ENCODE peak calls at places on chromosomes 7 and 10, in five cellular contexts. B, H, P, Q and D are unnamed samples.

GRCh38 chr10:27659786-27660185 is 85.8 kb downstream of the MKX start:
- DNase-seq in B (no peak), H (no peak), P (no peak), Q (no peak), D (no peak)

GRCh38 chr10:132058111-132058745 is 7.5 kb upstream of the JAKMIP3 start:
- DNase-seq in B (no peak), H (no peak), P (no peak), Q (no peak), D (no peak)

GRCh38 chr10:110420401-110421193 is 77.1 kb upstream of the DUSP5 start:
- DNase-seq in B (no peak), H (no peak), P (no peak), Q (no peak), D (no peak)

GRCh38 chr7:54932818-54933543 is 85.8 kb upstream of the EGFR start:
- DNase-seq in B (no peak), H (peak; percentile 70), P (peak; percentile 21), Q (peak; percentile 77), D (no peak)

GRCh38 chr10:132298038-132298935 is 9.5 kb downstream of the STK32C start:
- DNase-seq in B (no peak), H (no peak), P (no peak), Q (no peak), D (no peak)

GRCh38 chr10:131561897-131562296 is 250.4 kb upstream of the TCERG1L start:
- DNase-seq in B (no peak), H (no peak), P (no peak), Q (peak; percentile 37), D (no peak)

GRCh38 chr10:80522756-80523363 is 14.8 kb upstream of the SH2D4B start:
- DNase-seq in B (no peak), H (no peak), P (no peak), Q (no peak), D (no peak)

GRCh38 chr7:84025332-84025927 is 169.2 kb downstream of the SEMA3A start:
- DNase-seq in B (peak; percentile 89), H (no peak), P (no peak), Q (no peak), D (no peak)

GRCh38 chr10:44627591-44628354 is 242.9 kb upstream of the CXCL12 start:
- DNase-seq in B (peak; percentile 83), H (no peak), P (no peak), Q (no peak), D (no peak)

GRCh38 chr7:69245646-69246045 is 352.6 kb upstream of the AUTS2 start:
- DNase-seq in B (no peak), H (no peak), P (no peak), Q (no peak), D (no peak)

GRCh38 chr7:14521183-14521582 is 381.4 kb downstream of the DGKB start:
- DNase-seq in B (no peak), H (no peak), P (no peak), Q (no peak), D (no peak)

GRCh38 chr7:116240021-116240659 is 29.8 kb downstream of the TES start:
- DNase-seq in B (no peak), H (no peak), P (no peak), Q (no peak), D (no peak)

GRCh38 chr10:29277296-29277695 is 11.6 kb upstream of the LYZL1 start:
- DNase-seq in B (no peak), H (no peak), P (no peak), Q (peak; percentile 44), D (no peak)

GRCh38 chr7:90999989-91000979 is 263.9 kb upstream of the FZD1 start:
- DNase-seq in B (peak; percentile 44), H (no peak), P (no peak), Q (no peak), D (no peak)

GRCh38 chr10:11036424-11037011 is 18.8 kb downstream of the CELF2 start:
- DNase-seq in B (no peak), H (no peak), P (no peak), Q (no peak), D (no peak)

GRCh38 chr7:152366662-152367061 is 69.1 kb downstream of the KMT2C start:
- DNase-seq in B (no peak), H (no peak), P (no peak), Q (no peak), D (no peak)

GRCh38 chr7:143492043-143492471 is 14.4 kb downstream of the TAS2R41 start:
- DNase-seq in B (peak; percentile 76), H (no peak), P (no peak), Q (no peak), D (no peak)

GRCh38 chr7:41679566-41679965 is 23.3 kb downstream of the INHBA start:
- DNase-seq in B (no peak), H (no peak), P (no peak), Q (no peak), D (no peak)

GRCh38 chr7:65846008-65846570 is 26.8 kb upstream of the VKORC1L1 start:
- DNase-seq in B (no peak), H (no peak), P (no peak), Q (no peak), D (no peak)

GRCh38 chr7:87574630-87575029 is 26.1 kb downstream of the ABCB1 start:
- DNase-seq in B (peak; percentile 24), H (no peak), P (no peak), Q (no peak), D (no peak)

GRCh38 chr10:76302936-76303656 is 871.7 kb downstream of the LRMDA start:
- DNase-seq in B (no peak), H (no peak), P (no peak), Q (no peak), D (no peak)

GRCh38 chr10:76302491-76302890 is 871.1 kb downstream of the LRMDA start:
- DNase-seq in B (no peak), H (no peak), P (no peak), Q (no peak), D (no peak)

GRCh38 chr10:76299501-76299900 is 868.1 kb downstream of the LRMDA start:
- DNase-seq in B (no peak), H (no peak), P (no peak), Q (no peak), D (no peak)

GRCh38 chr10:76303682-76304316 is 872.4 kb downstream of the LRMDA start:
- DNase-seq in B (no peak), H (peak; percentile 67), P (peak; percentile 41), Q (no peak), D (no peak)

DNA sequence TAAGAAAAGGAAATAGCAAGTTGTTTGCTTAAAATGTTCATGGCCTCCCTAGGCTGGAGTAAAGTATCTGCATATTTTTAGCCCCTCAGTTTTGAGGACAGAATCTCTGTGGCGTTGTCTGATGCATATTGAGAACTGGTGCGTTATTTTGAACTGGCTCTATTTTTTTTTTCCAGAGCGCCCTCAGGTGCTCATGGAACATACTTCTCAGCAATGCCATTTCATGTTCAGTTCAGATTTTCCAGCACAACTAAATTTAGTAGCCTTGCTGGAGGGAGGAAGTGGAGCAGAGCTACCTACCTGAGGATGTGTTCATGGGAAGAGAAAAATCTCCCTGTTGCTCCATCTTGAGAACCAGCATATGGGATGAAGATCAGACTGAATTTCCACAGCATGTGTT is 870.5 kb downstream of the LRMDA start:
- DNase-seq in B (no peak), H (no peak), P (no peak), Q (no peak), D (no peak)
- TF ChIP-seq CTCF in B (no peak), H (no peak), P (no peak), Q (peak; percentile 34), D (no peak)

GRCh38 chr10:51176976-51177690 is 102.8 kb downstream of the PRKG1 start:
- DNase-seq in B (peak; percentile 63), H (no peak), P (no peak), Q (no peak), D (no peak)

GRCh38 chr10:51183783-51184182 is 109.5 kb downstream of the PRKG1 start:
- DNase-seq in B (no peak), H (no peak), P (no peak), Q (no peak), D (no peak)

GRCh38 chr10:51178634-51179033 is 104.3 kb downstream of the PRKG1 start:
- DNase-seq in B (no peak), H (no peak), P (no peak), Q (no peak), D (no peak)

GRCh38 chr10:51180141-51180540 is 105.9 kb downstream of the PRKG1 start:
- DNase-seq in B (no peak), H (no peak), P (no peak), Q (no peak), D (no peak)
- TF ChIP-seq CTCF in B (no peak), H (no peak), P (no peak), Q (no peak), D (no peak)

GRCh38 chr7:27933691-27934565 is 194.0 kb downstream of the TAX1BP1 start:
- DNase-seq in B (peak; percentile 60), H (no peak), P (no peak), Q (no peak), D (no peak)
- TF ChIP-seq CTCF in B (peak; percentile 35), H (peak; percentile 47), P (no peak), Q (peak; percentile 59), D (no peak)

GRCh38 chr7:132488634-132489302 is 87.5 kb downstream of the PLXNA4 start:
- DNase-seq in B (no peak), H (no peak), P (no peak), Q (no peak), D (no peak)

GRCh38 chr7:132491546-132491945 is 84.7 kb downstream of the PLXNA4 start:
- DNase-seq in B (no peak), H (no peak), P (no peak), Q (no peak), D (no peak)

GRCh38 chr7:132490474-132490873 is 85.8 kb downstream of the PLXNA4 start:
- DNase-seq in B (no peak), H (no peak), P (no peak), Q (no peak), D (no peak)

GRCh38 chr7:132492841-132493445 is 83.3 kb downstream of the PLXNA4 start:
- DNase-seq in B (no peak), H (no peak), P (no peak), Q (no peak), D (no peak)

GRCh38 chr7:132489776-132490237 is 86.5 kb downstream of the PLXNA4 start:
- DNase-seq in B (no peak), H (no peak), P (no peak), Q (no peak), D (no peak)
- TF ChIP-seq CTCF in B (no peak), H (no peak), P (no peak), Q (no peak), D (no peak)

GRCh38 chr7:98293746-98294145 is 12.3 kb downstream of the BRI3 start:
- DNase-seq in B (no peak), H (no peak), P (no peak), Q (no peak), D (no peak)

GRCh38 chr7:98293265-98293664 is 11.8 kb downstream of the BRI3 start:
- DNase-seq in B (no peak), H (no peak), P (no peak), Q (no peak), D (no peak)

GRCh38 chr7:98294326-98294725 is 12.8 kb downstream of the BRI3 start:
- DNase-seq in B (no peak), H (no peak), P (no peak), Q (no peak), D (no peak)

GRCh38 chr7:98289333-98289875 is 7.9 kb downstream of the BRI3 start:
- DNase-seq in B (no peak), H (no peak), P (no peak), Q (no peak), D (no peak)

DNA sequence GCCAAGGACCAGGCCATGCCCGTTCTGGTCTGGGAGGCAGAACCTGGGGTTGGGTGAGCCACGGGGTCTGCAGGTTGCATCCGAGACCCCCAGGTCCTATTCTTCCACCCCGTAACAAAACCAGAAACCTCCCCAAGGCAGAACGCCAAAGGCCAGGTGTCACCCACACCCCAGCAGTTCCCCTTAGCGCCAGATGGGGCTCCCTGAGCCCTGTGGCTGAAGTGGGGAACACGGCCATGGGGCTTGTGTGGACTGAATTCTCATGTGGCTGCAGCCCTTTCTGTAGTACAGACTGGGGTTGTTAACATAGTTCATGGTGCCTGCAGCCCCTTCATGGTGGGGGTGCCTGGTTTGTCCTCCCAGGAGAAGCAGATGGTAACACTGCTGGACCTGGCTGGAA is 10.2 kb downstream of the BRI3 start:
- DNase-seq in B (no peak), H (no peak), P (no peak), Q (no peak), D (no peak)
- TF ChIP-seq CTCF in B (peak; percentile 25), H (no peak), P (no peak), Q (peak; percentile 30), D (no peak)